ENCODE peak calls at places on chromosomes 12 and 14, in eight cellular contexts. M is uterus, H is IMR-90, K is tibial nerve, A is A549, Z is testis, E is HCT116, T is stomach. C is an unnamed sample.

GRCh38 chr12:111741235-111741812 is 25.4 kb upstream of the ALDH2 start:
- DNase-seq in K (no peak), H (peak; percentile 35), T (peak; percentile 43), A (no peak), E (no peak), M (no peak), Z (peak; percentile 64), C (no peak)

GRCh38 chr12:10641735-10642500 is 28.5 kb upstream of the MAGOHB start:
- DNase-seq in A (no peak), E (no peak), M (no peak), T (no peak), Z (no peak), H (peak; percentile 73), K (no peak), C (no peak)

GRCh38 chr12:810635-811415 is 58.4 kb downstream of the WNK1 start:
- DNase-seq in E (no peak), T (no peak), A (no peak), K (no peak), Z (no peak), M (no peak), H (peak; percentile 23), C (no peak)

GRCh38 chr14:85634205-85634604 is 104.3 kb downstream of the FLRT2 start:
- DNase-seq in E (no peak), H (no peak), T (no peak), K (no peak), M (no peak), A (no peak), Z (no peak), C (no peak)

GRCh38 chr12:115096673-115097349 is 412.8 kb upstream of the TBX3 start:
- DNase-seq in E (no peak), K (no peak), T (no peak), M (peak; percentile 39), A (no peak), Z (no peak), H (peak; percentile 45), C (peak; percentile 32)

GRCh38 chr14:92726135-92726932 is 22.1 kb downstream of the LGMN start:
- DNase-seq in K (no peak), H (peak; percentile 89), Z (peak; percentile 75), A (peak; percentile 93), T (peak; percentile 82), E (peak; percentile 39), M (peak; percentile 47), C (peak; percentile 78)

GRCh38 chr14:71574976-71575375 is 357.3 kb upstream of the RGS6 start:
- DNase-seq in Z (peak; percentile 49), E (no peak), T (no peak), A (peak; percentile 58), K (no peak), H (peak; percentile 92), M (no peak), C (no peak)

GRCh38 chr14:56660677-56661389 is 81.2 kb downstream of the TMEM260 start:
- DNase-seq in T (no peak), H (no peak), E (no peak), A (no peak), Z (no peak), M (no peak), K (no peak), C (no peak)

GRCh38 chr14:21100931-21101330 is at the start of gene TMEM253:
- DNase-seq in Z (no peak), M (no peak), E (no peak), K (no peak), A (no peak), H (no peak), T (no peak), C (no peak)

GRCh38 chr14:21103165-21103709 is 2.4 kb downstream of the TMEM253 start:
- DNase-seq in T (no peak), M (no peak), Z (no peak), H (no peak), A (no peak), E (no peak), K (no peak), C (no peak)

GRCh38 chr14:21103710-21104447 is 3.0 kb downstream of the TMEM253 start:
- DNase-seq in E (peak; percentile 90), M (peak; percentile 97), H (peak; percentile 94), Z (peak; percentile 98), T (peak; percentile 96), A (peak; percentile 98), K (peak; percentile 97), C (peak; percentile 97)

GRCh38 chr14:21101802-21102413 is 1.0 kb downstream of the TMEM253 start:
- DNase-seq in T (no peak), K (no peak), A (no peak), Z (no peak), M (no peak), E (no peak), H (no peak), C (no peak)

GRCh38 chr14:21102472-21103164 is 1.8 kb downstream of the TMEM253 start:
- DNase-seq in M (no peak), H (no peak), A (no peak), Z (peak; percentile 39), T (no peak), K (no peak), E (no peak), C (no peak)
- H3K4me3 ChIP-seq in M (no peak overlapping the region), H (no peak overlapping the region), A (peak overlapping the region; percentile 57), Z (no peak overlapping the region), T (peak overlapping the region; percentile 70), K (peak overlapping the region; percentile 84), E (peak overlapping the region; percentile 74), C (peak overlapping the region; percentile 81)

GRCh38 chr12:99392091-99392850 is 255.3 kb upstream of the GARIN6 start:
- DNase-seq in H (no peak), K (no peak), E (no peak), T (no peak), A (no peak), Z (no peak), M (no peak), C (no peak)

GRCh38 chr12:99389751-99390150 is 257.8 kb upstream of the GARIN6 start:
- DNase-seq in A (no peak), K (no peak), E (no peak), M (no peak), Z (no peak), H (no peak), T (no peak), C (no peak)

GRCh38 chr12:99390707-99391106 is 256.8 kb upstream of the GARIN6 start:
- DNase-seq in T (no peak), M (no peak), A (peak; percentile 27), E (no peak), K (no peak), Z (peak; percentile 43), H (no peak), C (no peak)

DNA sequence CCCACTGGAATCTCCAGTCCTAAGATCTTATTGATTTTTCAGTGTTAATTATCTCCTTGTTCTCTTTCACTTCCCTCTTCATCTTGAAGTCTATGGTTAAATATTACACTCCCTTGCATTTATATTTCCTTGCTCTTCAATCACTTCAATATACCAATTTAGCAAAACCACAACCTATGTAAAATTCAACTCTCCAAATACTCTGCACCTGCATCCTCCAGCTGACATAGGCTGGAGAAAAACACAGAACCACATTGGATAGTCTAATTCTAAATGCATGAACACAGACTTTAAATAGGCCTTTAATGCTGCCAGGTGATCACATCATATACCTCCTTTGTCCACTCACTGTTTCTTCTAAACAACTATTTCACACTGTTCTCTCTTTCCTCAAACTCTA is 253.8 kb upstream of the GARIN6 start:
- DNase-seq in K (no peak), Z (no peak), H (no peak), M (no peak), T (no peak), A (no peak), E (no peak), C (no peak)
- TF ChIP-seq CTCF in K (no peak), Z (no peak), H (no peak), M (no peak), T (no peak), A (no peak), E (no peak), C (no peak)

GRCh38 chr12:32104572-32105355 is 1.9 kb upstream of the BICD1 start:
- DNase-seq in E (no peak), H (no peak), Z (no peak), A (no peak), T (no peak), K (no peak), M (no peak), C (no peak)

GRCh38 chr12:32106153-32106516 is 512 bp upstream of the BICD1 start:
- DNase-seq in E (no peak), K (no peak), M (peak; percentile 37), H (no peak), A (no peak), Z (peak; percentile 23), T (no peak), C (no peak)

GRCh38 chr12:32107376-32108267 is 975 bp downstream of the BICD1 start:
- DNase-seq in M (peak; percentile 28), E (peak; percentile 16), H (peak; percentile 80), A (peak; percentile 45), T (no peak), K (no peak), Z (peak; percentile 25), C (no peak)

GRCh38 chr12:32108829-32109228 is 2.2 kb downstream of the BICD1 start:
- DNase-seq in E (no peak), M (no peak), A (no peak), K (no peak), T (no peak), H (no peak), Z (no peak), C (no peak)

DNA sequence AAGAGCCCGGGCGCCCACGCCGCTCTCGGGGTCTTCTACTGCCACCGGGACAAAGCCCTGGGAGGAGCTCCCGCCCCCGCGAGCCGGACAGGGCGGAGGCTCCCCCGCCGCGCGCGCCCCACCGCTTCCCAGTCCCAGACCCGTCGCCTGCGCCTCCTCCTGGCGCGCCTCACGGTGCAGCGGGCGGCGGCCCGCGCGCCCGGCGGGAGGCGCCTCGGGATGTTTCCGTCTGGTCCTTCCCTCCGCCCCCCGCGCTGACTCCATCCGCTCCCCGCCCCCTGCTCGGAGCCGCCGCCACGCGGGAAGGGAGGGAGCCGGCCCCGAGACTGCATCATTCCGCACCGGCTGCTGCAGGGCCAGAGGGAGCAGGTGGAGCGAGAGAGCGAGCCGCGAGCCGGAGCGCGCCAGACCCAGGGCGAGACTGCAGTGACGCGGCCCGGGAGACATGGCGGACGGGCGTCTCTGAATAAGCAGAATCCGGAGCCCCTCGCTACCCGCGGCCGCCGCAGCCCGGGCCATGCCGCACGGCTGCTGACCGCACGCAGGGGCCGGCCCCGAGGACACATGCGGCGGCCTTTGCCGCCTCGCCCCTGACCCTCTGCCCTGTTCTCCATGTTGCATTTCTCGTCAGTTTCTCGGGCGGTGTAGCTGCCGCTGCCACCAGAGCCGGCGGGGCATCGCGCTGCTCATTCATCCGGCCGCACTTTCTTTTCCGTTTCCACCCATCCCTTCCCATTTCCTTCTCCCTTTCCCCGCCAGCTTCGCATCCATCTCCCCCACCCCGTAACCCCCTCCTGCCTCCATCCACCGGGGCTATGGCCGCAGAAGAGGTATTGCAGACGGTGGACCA is at the start of gene BICD1:
- DNase-seq in T (peak; percentile 77), Z (peak; percentile 89), K (peak; percentile 84), M (peak; percentile 91), A (peak; percentile 89), H (peak; percentile 87), E (peak; percentile 56), C (peak; percentile 95)
- TF ChIP-seq POLR2A in T (no peak), Z (no peak), K (peak; percentile 78), M (peak; percentile 92), A (peak; percentile 91), H (peak; percentile 95), E (peak; percentile 80), C (no peak)

GRCh38 chr12:119593578-119594398 is at the start of gene TMEM233:
- DNase-seq in T (no peak), Z (no peak), K (no peak), E (no peak), A (no peak), M (no peak), H (no peak), C (no peak)

GRCh38 chr12:119594772-119595445 is 1.3 kb downstream of the TMEM233 start:
- DNase-seq in H (no peak), T (no peak), A (no peak), E (no peak), M (no peak), K (no peak), Z (peak; percentile 18), C (peak; percentile 33)

GRCh38 chr12:119598159-119598558 is 4.6 kb downstream of the TMEM233 start:
- DNase-seq in M (no peak), H (no peak), A (no peak), Z (no peak), K (no peak), T (no peak), E (no peak), C (no peak)

GRCh38 chr12:119592232-119592631 is 1.3 kb upstream of the TMEM233 start:
- DNase-seq in A (no peak), K (no peak), H (no peak), Z (no peak), E (no peak), T (no peak), M (no peak), C (no peak)

DNA sequence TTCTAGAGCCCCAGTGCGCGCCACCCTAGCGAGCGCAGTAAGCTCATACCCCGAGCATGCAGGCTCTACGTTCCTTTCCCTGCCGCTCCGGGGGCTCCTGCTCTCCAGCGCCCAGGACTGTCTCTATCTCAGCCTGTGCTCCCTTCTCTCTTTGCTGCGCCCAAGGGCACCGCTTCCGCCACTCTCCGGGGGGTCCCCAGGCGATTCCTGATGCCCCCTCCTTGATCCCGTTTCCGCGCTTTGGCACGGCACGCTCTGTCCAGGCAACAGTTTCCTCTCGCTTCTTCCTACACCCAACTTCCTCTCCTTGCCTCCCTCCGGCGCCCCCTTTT is 791 bp downstream of the TMEM233 start:
- DNase-seq in Z (no peak), T (no peak), A (no peak), M (no peak), K (no peak), E (no peak), H (no peak), C (no peak)
- H3K4me3 ChIP-seq in Z (peak overlapping the region; percentile 32), T (peak overlapping the region; percentile 39), A (peak overlapping the region; percentile 35), M (no peak overlapping the region), K (peak overlapping the region; percentile 46), E (no peak overlapping the region), H (no peak overlapping the region), C (peak overlapping the region; percentile 59)

C was measured in heart left ventricle.